ENCODE peak calls at places on chromosomes 4 and X, in four cellular contexts. One of them, this sample, is unnamed.
A peak's percentile ranks its signal among the peaks of the same experiment; 100 is the strongest.

GRCh38 chrX:154373340-154374306 is 811 bp downstream of the FLNA start:
- DNase-seq in keratinocyte: peak; percentile 45
- DNase-seq in neuronal stem cell: no peak
- DNase-seq in suprapubic skin: no peak
- DNase-seq in this sample: peak; percentile 84

GRCh38 chr4:29037501-29037900 is 1682.7 kb upstream of the PCDH7 start:
- DNase-seq in neuronal stem cell: no peak
- DNase-seq in keratinocyte: no peak
- DNase-seq in suprapubic skin: no peak
- DNase-seq in this sample: no peak

GRCh38 chr4:159446266-159446976 is 343.5 kb downstream of the RAPGEF2 start:
- DNase-seq in neuronal stem cell: peak; percentile 53
- DNase-seq in keratinocyte: no peak
- DNase-seq in suprapubic skin: no peak
- DNase-seq in this sample: peak; percentile 51

GRCh38 chr4:55549888-55550287 is 3.2 kb upstream of the CLOCK start:
- DNase-seq in neuronal stem cell: no peak
- DNase-seq in suprapubic skin: no peak
- DNase-seq in keratinocyte: peak; percentile 65
- DNase-seq in this sample: no peak

GRCh38 chr4:125268065-125268755 is 46.5 kb upstream of the FAT4 start:
- DNase-seq in suprapubic skin: no peak
- DNase-seq in neuronal stem cell: no peak
- DNase-seq in keratinocyte: no peak
- DNase-seq in this sample: no peak

GRCh38 chr4:41192136-41192535 is 22.2 kb downstream of the APBB2 start:
- DNase-seq in neuronal stem cell: no peak
- DNase-seq in keratinocyte: no peak
- DNase-seq in suprapubic skin: no peak
- DNase-seq in this sample: no peak

GRCh38 chr4:47926667-47927258 is 12.4 kb upstream of the NFXL1 start:
- DNase-seq in neuronal stem cell: peak; percentile 54
- DNase-seq in suprapubic skin: no peak
- DNase-seq in keratinocyte: no peak
- DNase-seq in this sample: peak; percentile 37

GRCh38 chr4:38667005-38667771 is 3.2 kb downstream of the KLF3 start:
- DNase-seq in neuronal stem cell: peak; percentile 85
- DNase-seq in keratinocyte: peak; percentile 90
- DNase-seq in suprapubic skin: peak; percentile 84
- DNase-seq in this sample: peak; percentile 75

GRCh38 chrX:11351375-11352295 is 58.4 kb downstream of the AMELX start:
- DNase-seq in keratinocyte: no peak
- DNase-seq in suprapubic skin: peak; percentile 55
- DNase-seq in neuronal stem cell: no peak
- DNase-seq in this sample: no peak

GRCh38 chrX:153582896-153583295 is 16.0 kb downstream of the CCNQ start:
- DNase-seq in neuronal stem cell: no peak
- DNase-seq in suprapubic skin: no peak
- DNase-seq in keratinocyte: no peak
- DNase-seq in this sample: peak; percentile 51

GRCh38 chr4:1501754-1502500 is 95.7 kb upstream of the NKX1-1 start:
- DNase-seq in neuronal stem cell: no peak
- DNase-seq in keratinocyte: no peak
- DNase-seq in suprapubic skin: peak; percentile 56
- DNase-seq in this sample: no peak

GRCh38 chr4:189385579-189385978 is 555.1 kb upstream of the FRG1 start:
- DNase-seq in suprapubic skin: no peak
- DNase-seq in keratinocyte: no peak
- DNase-seq in neuronal stem cell: no peak
- DNase-seq in this sample: no peak

DNA sequence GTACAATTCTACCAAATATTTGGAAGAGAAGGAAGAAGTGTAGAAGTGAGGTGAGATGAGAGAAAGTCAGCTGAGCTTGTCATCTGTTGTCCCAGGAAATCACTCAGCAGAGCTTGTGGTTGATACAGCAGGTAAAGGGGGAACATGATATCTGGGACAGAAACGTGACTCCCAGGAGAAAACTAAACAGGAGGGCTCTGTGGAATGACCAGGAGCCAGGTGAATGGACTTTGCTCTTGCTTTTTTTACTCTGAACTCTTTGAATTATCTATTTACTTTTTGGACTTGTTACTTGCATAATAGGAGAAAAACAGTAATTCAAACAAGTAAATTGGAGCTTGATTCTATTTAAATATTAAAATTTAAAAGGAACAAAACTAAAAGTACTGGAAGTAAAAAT is 555.6 kb upstream of the FRG1 start:
- DNase-seq in neuronal stem cell: no peak
- DNase-seq in keratinocyte: no peak
- DNase-seq in suprapubic skin: no peak
- DNase-seq in this sample: no peak
- H3K27me3 ChIP-seq in neuronal stem cell: no peaks in the 10 kb centered on the region
- H3K27me3 ChIP-seq in keratinocyte: no peaks in the 10 kb centered on the region
- H3K27me3 ChIP-seq in suprapubic skin: no peaks in the 10 kb centered on the region
- H3K27me3 ChIP-seq in this sample: no peaks in the 10 kb centered on the region

GRCh38 chrX:49039598-49040375 is 3.4 kb downstream of the TFE3 start:
- DNase-seq in neuronal stem cell: peak; percentile 74
- DNase-seq in suprapubic skin: peak; percentile 81
- DNase-seq in keratinocyte: peak; percentile 66
- DNase-seq in this sample: peak; percentile 94

GRCh38 chrX:49041683-49042529 is 1.3 kb downstream of the TFE3 start:
- DNase-seq in keratinocyte: no peak
- DNase-seq in suprapubic skin: no peak
- DNase-seq in neuronal stem cell: no peak
- DNase-seq in this sample: peak; percentile 19

GRCh38 chrX:49037883-49038475 is 5.2 kb downstream of the TFE3 start:
- DNase-seq in suprapubic skin: no peak
- DNase-seq in neuronal stem cell: no peak
- DNase-seq in keratinocyte: no peak
- DNase-seq in this sample: peak; percentile 30

GRCh38 chrX:49042581-49043219 is 457 bp downstream of the TFE3 start:
- DNase-seq in neuronal stem cell: no peak
- DNase-seq in keratinocyte: no peak
- DNase-seq in suprapubic skin: no peak
- DNase-seq in this sample: no peak

GRCh38 chrX:49040376-49040955 is 2.7 kb downstream of the TFE3 start:
- DNase-seq in neuronal stem cell: no peak
- DNase-seq in keratinocyte: no peak
- DNase-seq in suprapubic skin: no peak
- DNase-seq in this sample: peak; percentile 40
- H3K4me3 ChIP-seq in neuronal stem cell: peak overlapping the region; percentile 15
- H3K4me3 ChIP-seq in keratinocyte: peak overlapping the region; percentile 39
- H3K4me3 ChIP-seq in suprapubic skin: peak overlapping the region; percentile 74
- H3K4me3 ChIP-seq in this sample: peak overlapping the region; percentile 27

GRCh38 chrX:129791961-129792570 is 12.3 kb downstream of the SASH3 start:
- DNase-seq in keratinocyte: no peak
- DNase-seq in neuronal stem cell: no peak
- DNase-seq in suprapubic skin: no peak
- DNase-seq in this sample: no peak
- H3K36me3 ChIP-seq in keratinocyte: no peaks in the 10 kb centered on the region
- H3K36me3 ChIP-seq in neuronal stem cell: no peaks in the 10 kb centered on the region
- H3K36me3 ChIP-seq in suprapubic skin: no peaks in the 10 kb centered on the region
- H3K36me3 ChIP-seq in this sample: no peaks in the 10 kb centered on the region

DNA sequence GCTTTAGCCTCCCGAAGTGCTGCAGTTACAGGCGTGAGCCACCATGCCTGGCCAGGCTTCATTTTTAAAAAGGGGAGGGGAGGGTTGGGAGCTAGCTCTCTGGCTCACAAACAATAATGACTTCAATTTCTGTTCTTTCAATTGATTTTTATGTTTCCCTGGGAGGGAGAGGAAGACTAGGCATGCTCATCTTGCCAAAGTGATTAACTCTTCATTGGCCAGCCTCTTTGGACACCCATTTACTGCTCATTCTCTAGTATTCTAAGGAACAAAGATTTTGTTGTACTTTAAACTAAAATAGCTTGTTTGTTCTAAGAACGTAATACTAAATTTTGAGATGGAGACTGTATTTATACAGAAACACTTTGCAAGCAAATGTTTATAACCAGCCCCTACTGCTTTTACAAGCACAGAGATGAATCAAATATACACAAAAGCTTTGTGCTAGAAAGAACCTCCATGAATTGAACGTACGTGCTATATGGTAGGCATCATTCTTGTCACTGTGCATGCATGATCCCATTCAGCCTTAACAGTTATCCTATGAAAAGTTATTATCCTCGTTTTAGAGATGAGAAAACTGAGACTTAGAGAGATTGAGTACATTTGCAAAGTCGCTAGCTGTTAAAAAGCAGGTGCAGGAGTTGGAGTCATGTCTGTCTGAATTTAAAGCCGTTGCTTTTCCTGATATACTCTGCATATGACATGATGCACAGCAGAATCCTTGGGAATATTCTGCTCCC is 43.2 kb upstream of the TRIM2 start:
- DNase-seq in keratinocyte: no peak
- DNase-seq in neuronal stem cell: no peak
- DNase-seq in suprapubic skin: no peak
- DNase-seq in this sample: no peak
- H3K27me3 ChIP-seq in keratinocyte: peaks cover 20% of the 10 kb centered on the region
- H3K27me3 ChIP-seq in neuronal stem cell: no peaks in the 10 kb centered on the region
- H3K27me3 ChIP-seq in suprapubic skin: no peaks in the 10 kb centered on the region
- H3K27me3 ChIP-seq in this sample: peaks cover 7% of the 10 kb centered on the region

DNA sequence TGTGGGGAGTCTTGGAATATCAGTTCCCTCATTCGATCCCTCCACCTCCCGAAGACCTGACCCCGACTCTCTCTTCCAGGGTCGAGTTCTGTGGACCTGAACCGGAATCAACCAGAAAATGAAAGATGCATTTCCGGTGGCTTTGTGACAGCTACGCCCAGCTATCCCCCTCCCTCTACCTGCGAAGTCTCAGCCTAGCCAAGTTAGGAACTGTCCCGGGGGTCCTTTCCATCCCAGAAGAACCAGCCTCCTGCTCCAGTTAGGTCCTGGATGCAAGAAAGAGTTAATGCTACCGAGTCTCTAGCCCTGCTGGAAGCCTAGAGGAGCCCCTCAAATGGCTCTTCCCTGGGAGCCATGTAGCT is 13.4 kb upstream of the ETDC start:
- DNase-seq in neuronal stem cell: no peak
- DNase-seq in suprapubic skin: no peak
- DNase-seq in keratinocyte: no peak
- DNase-seq in this sample: no peak
- H3K4me3 ChIP-seq in neuronal stem cell: peak overlapping the region; percentile 33
- H3K4me3 ChIP-seq in suprapubic skin: peak overlapping the region; percentile 18
- H3K4me3 ChIP-seq in keratinocyte: no peak overlapping the region
- H3K4me3 ChIP-seq in this sample: peak overlapping the region; percentile 39

GRCh38 chrX:17627026-17627425 is 110.3 kb upstream of the SCML1 start:
- DNase-seq in suprapubic skin: no peak
- DNase-seq in neuronal stem cell: no peak
- DNase-seq in keratinocyte: no peak
- DNase-seq in this sample: no peak
- H3K36me3 ChIP-seq in suprapubic skin: no peaks in the 10 kb centered on the region
- H3K36me3 ChIP-seq in neuronal stem cell: no peaks in the 10 kb centered on the region
- H3K36me3 ChIP-seq in keratinocyte: no peaks in the 10 kb centered on the region
- H3K36me3 ChIP-seq in this sample: no peaks in the 10 kb centered on the region